ENCODE peak calls at places on chromosomes 12 and 14, in eight cellular contexts. X is CD8-positive, alpha-beta memory T cell; A is CD4-positive, alpha-beta T cell; F is AG09319; O is HTR-8/SVneo; W is sigmoid colon; K is stimulated activated CD8-positive, alpha-beta memory T cell treated with anti-CD3 and anti-CD28 coated beads, Interleukin-2, amount 100 ng/mL, for 48 hours; Q is activated T-helper 1 cell treated with Interleukin-2 at 50 U/mL for 16 hours. S is an unnamed sample.
A peak's percentile ranks its signal among the peaks of the same experiment; 100 is the strongest.

GRCh38 chr12:14960548-14961465 is 594 bp downstream of the ARHGDIB start:
- DNase-seq in X (peak; percentile 81), A (no peak), F (no peak), O (peak; percentile 18), W (no peak), K (no peak), Q (peak; percentile 35), S (peak; percentile 53)

GRCh38 chr12:79194595-79194994 is 330.0 kb downstream of the SYT1 start:
- DNase-seq in X (no peak), A (no peak), F (no peak), O (no peak), W (no peak), K (no peak), Q (no peak), S (no peak)

GRCh38 chr14:64654072-64654899 is 49.9 kb upstream of the PLEKHG3 start:
- DNase-seq in X (no peak), A (no peak), F (no peak), O (peak; percentile 78), W (no peak), K (no peak), Q (no peak), S (no peak)

GRCh38 chr14:65940056-65940735 is 527.7 kb downstream of the FUT8 start:
- DNase-seq in X (no peak), A (no peak), F (no peak), O (peak; percentile 38), W (no peak), K (no peak), Q (no peak), S (no peak)

GRCh38 chr12:19273482-19274330 is 144.2 kb downstream of the PLEKHA5 start:
- DNase-seq in X (peak; percentile 60), A (peak; percentile 35), F (peak; percentile 92), O (peak; percentile 83), W (peak; percentile 78), K (peak; percentile 14), Q (peak; percentile 37), S (peak; percentile 68)

GRCh38 chr12:122891661-122892525 is 4.0 kb downstream of the VPS37B start:
- DNase-seq in X (no peak), A (no peak), F (no peak), O (no peak), W (no peak), K (no peak), Q (no peak), S (no peak)

GRCh38 chr12:68746572-68747180 is 700 bp downstream of the SLC35E3 start:
- DNase-seq in X (peak; percentile 21), A (no peak), F (peak; percentile 22), O (peak; percentile 48), W (peak; percentile 79), K (peak; percentile 12), Q (peak; percentile 4), S (no peak)

GRCh38 chr14:59118171-59118570 is 70.3 kb upstream of the DAAM1 start:
- DNase-seq in X (no peak), A (no peak), F (no peak), O (no peak), W (no peak), K (no peak), Q (no peak), S (no peak)

GRCh38 chr12:12986775-12987332 is 13.2 kb downstream of the HEBP1 start:
- DNase-seq in X (no peak), A (no peak), F (no peak), O (no peak), W (no peak), K (no peak), Q (no peak), S (no peak)

GRCh38 chr12:92098594-92099370 is 46.9 kb downstream of the BTG1 start:
- DNase-seq in X (no peak), A (no peak), F (no peak), O (no peak), W (no peak), K (no peak), Q (no peak), S (no peak)

GRCh38 chr12:109020750-109021380 is at the start of gene SVOP:
- DNase-seq in X (no peak), A (no peak), F (peak; percentile 18), O (peak; percentile 80), W (peak; percentile 76), K (peak; percentile 4), Q (peak; percentile 1), S (peak; percentile 68)

GRCh38 chr12:58254463-58254862 is 313.1 kb downstream of the ATP23 start:
- DNase-seq in X (no peak), A (no peak), F (no peak), O (no peak), W (no peak), K (no peak), Q (no peak), S (no peak)

S was measured in RWPE2.